ENCODE peak calls at places on chromosomes 5 and 9, in eight cellular contexts. P is iris pigment epithelial cell, A is posterior cingulate gyrus, F is fibroblast of villous mesenchyme, K is GM23338, R is PC-3, I is sigmoid colon, H is LoVo. D is an unnamed sample.

GRCh38 chr5:180313677-180314076 is 21.8 kb upstream of the MAPK9 start:
- DNase-seq in P (no peak), A (peak), F (peak), K (peak), R (peak), I (no peak), H (peak), D (no peak)

GRCh38 chr9:130245474-130245873 is 20.1 kb upstream of the HMCN2 start:
- DNase-seq in P (no peak), A (no peak), F (no peak), K (no peak), R (no peak), I (peak), H (no peak), D (no peak)

GRCh38 chr9:34578241-34579096 is 11.1 kb downstream of the CNTFR start:
- DNase-seq in P (peak), A (no peak), F (peak), K (peak), R (no peak), I (no peak), H (no peak), D (no peak)

GRCh38 chr9:114156311-114156657 is 947 bp downstream of the COL27A1 start:
- DNase-seq in P (peak), A (no peak), F (peak), K (peak), R (no peak), I (no peak), H (no peak), D (no peak)

GRCh38 chr9:129868033-129868395 is 32.8 kb downstream of the USP20 start:
- DNase-seq in P (no peak), A (no peak), F (no peak), K (no peak), R (no peak), I (no peak), H (no peak), D (no peak)

GRCh38 chr5:169385636-169386035 is 84.7 kb upstream of the SLIT3 start:
- DNase-seq in P (no peak), A (no peak), F (no peak), K (no peak), R (no peak), I (no peak), H (no peak), D (no peak)

GRCh38 chr9:132003904-132004303 is 75.8 kb downstream of the MED27 start:
- DNase-seq in P (no peak), A (no peak), F (no peak), K (no peak), R (no peak), I (no peak), H (no peak), D (no peak)

GRCh38 chr5:72013741-72014703 is 93.3 kb upstream of the MAP1B start:
- DNase-seq in P (peak), A (peak), F (peak), K (peak), R (no peak), I (no peak), H (no peak), D (no peak)

GRCh38 chr5:132810605-132811004 is 2.5 kb upstream of the SOWAHA start:
- DNase-seq in P (no peak), A (no peak), F (no peak), K (no peak), R (no peak), I (no peak), H (no peak), D (no peak)

GRCh38 chr5:133840168-133840567 is 128.3 kb downstream of the C5orf15 start:
- DNase-seq in P (no peak), A (no peak), F (no peak), K (no peak), R (no peak), I (no peak), H (no peak), D (no peak)

GRCh38 chr9:8282555-8282954 is 483.0 kb upstream of the DMAC1 start:
- DNase-seq in P (no peak), A (no peak), F (no peak), K (no peak), R (no peak), I (no peak), H (no peak), D (no peak)

GRCh38 chr5:34538026-34538672 is 118.0 kb upstream of the RAI14 start:
- DNase-seq in P (no peak), A (peak), F (peak), K (peak), R (peak), I (no peak), H (no peak), D (no peak)

GRCh38 chr5:33362915-33363314 is 77.8 kb upstream of the TARS1 start:
- DNase-seq in P (peak), A (no peak), F (peak), K (peak), R (no peak), I (peak), H (no peak), D (no peak)

GRCh38 chr9:91164724-91165520 is 196.8 kb downstream of the AUH start:
- DNase-seq in P (peak), A (no peak), F (peak), K (no peak), R (peak), I (peak), H (peak), D (peak)